ENCODE peak calls at places on chromosomes 3 and 15, in nine cellular contexts. G, X, J, U, B, Q, Y, H and W are unnamed samples.

GRCh38 chr15:92315595-92316211 is 78.0 kb upstream of the ST8SIA2 start:
- DNase-seq in J (no peak), Q (no peak), B (no peak), X (no peak), Y (no peak), H (no peak), G (no peak), U (no peak), W (no peak)

GRCh38 chr15:81023483-81024264 is 23.0 kb downstream of the TLNRD1 start:
- DNase-seq in B (peak), Q (no peak), H (peak), G (no peak), U (no peak), X (peak), J (peak), Y (peak), W (no peak)

GRCh38 chr3:53747559-53747958 is 98.7 kb downstream of the CHDH start:
- DNase-seq in Q (no peak), X (no peak), H (no peak), Y (no peak), U (no peak), G (no peak), B (no peak), J (no peak), W (no peak)

GRCh38 chr3:42505203-42505848 is 2.9 kb downstream of the VIPR1 start:
- DNase-seq in Y (no peak), J (no peak), U (no peak), B (peak), X (no peak), G (no peak), Q (no peak), H (no peak), W (peak)

GRCh38 chr3:69422751-69423150 is 36.9 kb upstream of the FRMD4B start:
- DNase-seq in H (no peak), Y (no peak), X (no peak), U (no peak), Q (no peak), B (no peak), J (no peak), G (no peak), W (no peak)

GRCh38 chr15:74062236-74062635 is 20.1 kb downstream of the GOLGA6A start:
- DNase-seq in B (no peak), Y (no peak), X (no peak), J (no peak), G (no peak), Q (peak), U (no peak), H (no peak), W (no peak)

GRCh38 chr15:41417418-41417811 is 520 bp downstream of the RTF1 start:
- DNase-seq in G (peak), Y (peak), X (no peak), U (no peak), B (peak), J (no peak), Q (no peak), H (no peak), W (no peak)

GRCh38 chr3:72888546-72889309 is 882 bp downstream of the GXYLT2 start:
- DNase-seq in H (no peak), U (peak), Q (no peak), B (peak), G (peak), X (no peak), J (peak), Y (no peak), W (no peak)

GRCh38 chr15:94546838-94547237 is 315.5 kb downstream of the MCTP2 start:
- DNase-seq in G (no peak), X (no peak), Y (no peak), Q (no peak), B (no peak), J (no peak), H (no peak), U (no peak), W (no peak)

GRCh38 chr15:38531509-38531908 is 33.1 kb downstream of the RASGRP1 start:
- DNase-seq in X (no peak), J (no peak), H (no peak), Y (no peak), Q (no peak), B (no peak), U (no peak), G (no peak), W (no peak)

GRCh38 chr3:14583543-14584091 is 43.5 kb upstream of the GRIP2 start:
- DNase-seq in Y (no peak), H (no peak), J (no peak), X (no peak), G (no peak), B (no peak), Q (no peak), U (no peak), W (no peak)

GRCh38 chr3:17500618-17501017 is 241.8 kb downstream of the TBC1D5 start:
- DNase-seq in B (no peak), U (no peak), Q (no peak), J (no peak), X (no peak), Y (no peak), G (no peak), H (no peak), W (no peak)

GRCh38 chr3:45204136-45204535 is 22.0 kb downstream of the TMEM158 start:
- DNase-seq in H (no peak), U (no peak), B (no peak), X (no peak), Q (no peak), J (no peak), G (no peak), Y (no peak), W (no peak)

GRCh38 chr3:159130108-159130507 is 328.3 kb downstream of the MFSD1 start:
- DNase-seq in G (no peak), J (no peak), H (no peak), Y (no peak), Q (no peak), B (peak), X (no peak), U (peak), W (no peak)

GRCh38 chr15:72916939-72917338 is 133.4 kb upstream of the ADPGK start:
- DNase-seq in U (no peak), J (no peak), H (no peak), X (no peak), G (no peak), Q (no peak), Y (no peak), B (no peak), W (no peak)

GRCh38 chr3:113968986-113969385 is 21.2 kb downstream of the ZDHHC23 start:
- DNase-seq in X (no peak), U (peak), Y (no peak), Q (no peak), J (no peak), G (no peak), B (no peak), H (no peak), W (no peak)

GRCh38 chr3:10482631-10483363 is 22.6 kb downstream of the ATP2B2 start:
- DNase-seq in Q (no peak), J (no peak), G (no peak), Y (no peak), X (no peak), B (no peak), H (no peak), U (no peak), W (no peak)

GRCh38 chr3:27423463-27423862 is 54.3 kb upstream of the NEK10 start:
- DNase-seq in B (no peak), Y (no peak), Q (no peak), G (no peak), X (no peak), J (no peak), U (no peak), H (no peak), W (no peak)

GRCh38 chr15:64452988-64453688 is 7.2 kb upstream of the ZNF609 start:
- DNase-seq in B (no peak), Q (no peak), X (no peak), U (no peak), G (no peak), H (no peak), J (peak), Y (no peak), W (peak)

GRCh38 chr3:23664459-23664858 is 141.3 kb upstream of the UBE2E1 start:
- DNase-seq in B (no peak), U (no peak), J (no peak), X (no peak), H (no peak), Q (no peak), Y (no peak), G (no peak), W (no peak)

GRCh38 chr15:73952171-73952912 is 26.1 kb downstream of the LOXL1 start:
- DNase-seq in Q (peak), H (no peak), B (no peak), X (no peak), G (no peak), Y (no peak), J (no peak), U (no peak), W (no peak)

GRCh38 chr3:17714473-17714872 is 28.0 kb downstream of the TBC1D5 start:
- DNase-seq in J (no peak), H (no peak), Q (no peak), U (no peak), G (no peak), Y (no peak), X (no peak), B (no peak), W (no peak)

GRCh38 chr3:168847293-168847883 is 751.7 kb upstream of the GOLIM4 start:
- DNase-seq in G (no peak), U (no peak), X (no peak), Y (peak), J (no peak), Q (no peak), B (no peak), H (no peak), W (no peak)

GRCh38 chr15:91258436-91258779 is 158.4 kb downstream of the SV2B start:
- DNase-seq in B (no peak), Q (no peak), U (no peak), J (no peak), Y (peak), H (no peak), G (peak), X (no peak), W (no peak)

GRCh38 chr3:43709022-43709421 is 18.3 kb downstream of the ABHD5 start:
- DNase-seq in H (no peak), Y (no peak), X (peak), U (peak), J (no peak), B (no peak), G (no peak), Q (no peak), W (no peak)

GRCh38 chr3:52247455-52248164 is 2.1 kb downstream of the PPM1M start:
- DNase-seq in B (no peak), Y (no peak), G (no peak), Q (no peak), U (no peak), J (no peak), X (no peak), H (no peak), W (no peak)

GRCh38 chr3:63937661-63938651 is 25.8 kb upstream of the SCAANT1 start:
- DNase-seq in Y (no peak), G (no peak), Q (no peak), X (no peak), U (peak), H (no peak), J (no peak), B (peak), W (peak)

GRCh38 chr3:38454179-38454883 is 641 bp downstream of the ACVR2B start:
- DNase-seq in B (peak), J (peak), G (peak), Y (peak), Q (peak), X (no peak), U (no peak), H (no peak), W (peak)

GRCh38 chr15:86236721-86237121 is 157.1 kb downstream of the AGBL1 start:
- DNase-seq in X (no peak), U (no peak), Y (no peak), B (no peak), H (no peak), Q (no peak), J (no peak), G (no peak), W (no peak)

GRCh38 chr15:50424066-50424890 is at the start of gene USP8:
- DNase-seq in Y (peak), H (peak), Q (peak), B (peak), J (peak), G (peak), X (peak), U (peak), W (peak)
- TF ChIP-seq POLR2A in Y (peak), H (no peak), Q (peak), B (peak), J (peak), G (peak), X (peak), U (peak), W (no peak)

GRCh38 chr3:128492353-128493220 is at the start of gene GATA2:
- DNase-seq in Y (no peak), H (no peak), J (no peak), Q (peak), X (no peak), U (no peak), B (no peak), G (no peak), W (no peak)
- TF ChIP-seq EP300 in Y (no peak), H (no peak), J (no peak), Q (no peak), X (no peak), U (no peak), B (no peak), G (no peak), W (no peak)

GRCh38 chr15:65610871-65611718 is at the start of gene INTS14:
- DNase-seq in H (peak), X (peak), Y (peak), B (peak), J (peak), U (peak), Q (peak), G (peak), W (peak)
- TF ChIP-seq POLR2A in H (peak), X (peak), Y (peak), B (peak), J (peak), U (peak), Q (peak), G (peak), W (no peak)

GRCh38 chr3:187686874-187687273 is 15.5 kb downstream of the RTP2 start:
- DNase-seq in G (no peak), X (no peak), H (peak), B (no peak), J (no peak), Y (no peak), Q (no peak), U (no peak), W (no peak)
- TF ChIP-seq EP300 in G (no peak), X (no peak), H (no peak), B (no peak), J (no peak), Y (no peak), Q (no peak), U (no peak), W (no peak)

GRCh38 chr15:96349933-96350292 is 19.4 kb downstream of the NR2F2 start:
- DNase-seq in B (no peak), X (no peak), U (no peak), Y (no peak), H (no peak), Q (no peak), J (no peak), G (no peak), W (no peak)

GRCh38 chr15:96348112-96349027 is 17.9 kb downstream of the NR2F2 start:
- DNase-seq in X (peak), Q (no peak), G (no peak), H (no peak), B (no peak), U (no peak), Y (no peak), J (peak), W (no peak)

GRCh38 chr15:96350884-96351639 is 20.6 kb downstream of the NR2F2 start:
- DNase-seq in U (no peak), J (no peak), Y (no peak), H (no peak), Q (no peak), G (no peak), B (no peak), X (no peak), W (no peak)

GRCh38 chr15:96350321-96350720 is 19.8 kb downstream of the NR2F2 start:
- DNase-seq in Q (no peak), X (no peak), G (no peak), B (no peak), H (no peak), J (no peak), Y (no peak), U (no peak), W (no peak)

DNA sequence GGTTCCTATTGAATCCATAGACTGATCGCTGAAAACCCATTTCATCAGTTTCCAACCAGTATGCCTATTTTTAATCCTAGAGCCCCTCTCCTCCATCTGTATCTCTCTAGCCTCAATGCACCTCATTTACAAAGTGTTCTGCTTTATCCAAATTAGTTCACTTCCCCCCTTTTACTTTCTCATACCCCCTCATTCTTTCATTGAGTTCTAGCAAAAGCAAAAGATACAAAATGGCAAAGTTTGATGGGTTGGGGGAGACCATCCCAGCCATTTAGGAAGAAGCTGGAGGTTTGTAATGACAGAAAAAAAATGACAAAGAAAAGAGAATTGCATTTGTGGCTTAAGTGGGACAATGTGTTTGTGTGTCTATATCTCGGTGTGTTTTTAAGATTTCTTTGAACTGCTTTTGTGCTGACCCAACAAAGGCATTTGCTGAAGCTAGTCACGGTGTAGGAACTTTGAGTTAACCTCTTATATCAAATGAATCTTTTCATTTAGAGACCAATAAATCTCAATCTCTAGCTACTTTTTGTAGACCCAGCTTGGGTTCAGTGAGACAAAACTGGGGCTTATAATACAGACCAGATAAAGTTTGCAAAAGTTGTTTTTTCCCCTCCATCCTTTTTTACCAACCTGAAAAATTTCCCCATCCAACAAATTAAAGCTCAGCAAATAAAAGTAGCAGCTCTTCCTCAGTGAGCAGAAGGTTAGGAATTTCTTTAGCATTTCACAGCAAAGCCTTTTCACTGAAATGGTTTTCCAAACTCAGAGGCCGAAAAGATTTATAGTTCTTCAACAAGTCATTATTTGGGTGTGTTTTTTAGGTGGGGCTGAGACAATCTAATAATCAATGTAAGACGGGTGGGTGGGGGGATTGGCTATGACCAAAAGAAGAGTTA is 18.8 kb downstream of the NR2F2 start:
- DNase-seq in X (no peak), B (no peak), U (no peak), H (no peak), Q (no peak), J (no peak), G (no peak), Y (no peak), W (no peak)
- TF ChIP-seq POLR2A in X (no peak), B (no peak), U (no peak), H (no peak), Q (no peak), J (no peak), G (no peak), Y (no peak), W (no peak)

DNA sequence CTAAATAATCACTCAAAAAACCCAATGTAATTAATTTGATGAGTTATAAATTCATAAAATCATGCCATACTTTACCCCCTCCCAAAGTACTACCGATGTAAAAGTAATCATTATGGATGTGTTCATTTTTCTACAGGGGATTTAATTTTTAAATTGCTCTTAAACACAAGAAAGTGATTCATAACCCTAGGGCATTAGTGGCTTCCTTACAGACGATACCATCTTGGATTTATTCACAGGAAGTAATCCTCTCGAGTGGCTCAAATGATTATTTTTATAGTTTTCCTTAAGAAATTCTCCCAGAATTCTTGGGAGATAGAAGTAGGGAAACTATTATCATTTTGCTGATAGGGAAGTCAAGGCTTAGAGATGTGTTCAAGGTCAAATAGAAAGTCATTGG is 80.9 kb downstream of the PEX5L start:
- DNase-seq in Q (no peak), G (no peak), H (no peak), Y (no peak), B (no peak), U (no peak), X (no peak), J (no peak), W (no peak)
- TF ChIP-seq EP300 in Q (no peak), G (no peak), H (no peak), Y (no peak), B (no peak), U (no peak), X (no peak), J (no peak), W (no peak)